ENCODE peak calls at places on chromosome 14, in eight cellular contexts. R, M, J, I, N, Q, U and G are unnamed samples.

GRCh38 chr14:22099942-22100763 is 426.5 kb upstream of the OR4E1 start:
- DNase-seq in N (peak), J (peak), R (no peak), I (peak), U (peak), M (peak), Q (peak), G (no peak)

GRCh38 chr14:77053046-77053841 is 24.7 kb upstream of the IRF2BPL start:
- DNase-seq in Q (peak), N (peak), M (peak), J (peak), U (peak), I (peak), R (no peak), G (peak)

GRCh38 chr14:30223385-30223785 is 295.7 kb upstream of the PRKD1 start:
- DNase-seq in U (peak), Q (peak), R (peak), I (peak), M (peak), N (peak), J (peak), G (no peak)

GRCh38 chr14:44960146-44960545 is 1.6 kb downstream of the KLHL28 start:
- DNase-seq in U (no peak), M (peak), I (no peak), J (no peak), Q (no peak), N (no peak), R (no peak), G (no peak)

GRCh38 chr14:102920998-102921304 is 1.5 kb upstream of the AMN start:
- DNase-seq in R (no peak), M (no peak), Q (no peak), U (no peak), I (no peak), J (no peak), N (no peak), G (no peak)

GRCh38 chr14:55255979-55256378 is 15.2 kb upstream of the FBXO34 start:
- DNase-seq in Q (no peak), U (no peak), R (no peak), I (no peak), J (no peak), M (no peak), N (no peak), G (no peak)

GRCh38 chr14:91227183-91227628 is 17.3 kb downstream of the GPR68 start:
- DNase-seq in U (no peak), I (no peak), J (no peak), M (no peak), Q (no peak), N (no peak), R (no peak), G (no peak)

GRCh38 chr14:36619131-36619530 is 36.7 kb upstream of the NKX2-8 start:
- DNase-seq in M (no peak), J (no peak), Q (no peak), R (no peak), I (no peak), U (no peak), N (no peak), G (no peak)

GRCh38 chr14:77306406-77307098 is 14.1 kb downstream of the POMT2 start:
- DNase-seq in Q (no peak), R (no peak), U (no peak), I (no peak), J (no peak), M (no peak), N (no peak), G (no peak)

GRCh38 chr14:104284636-104285482 is 146.5 kb downstream of the KIF26A start:
- DNase-seq in I (no peak), R (no peak), U (peak), Q (no peak), M (no peak), N (no peak), J (peak), G (no peak)

GRCh38 chr14:100894416-100894815 is 9.1 kb downstream of the RTL1 start:
- DNase-seq in N (no peak), R (no peak), J (peak), M (no peak), I (no peak), Q (no peak), U (no peak), G (no peak)

GRCh38 chr14:95609398-95609990 is 74.6 kb downstream of the GLRX5 start:
- DNase-seq in M (peak), Q (peak), U (no peak), I (peak), J (no peak), R (no peak), N (no peak), G (no peak)

GRCh38 chr14:71730471-71730870 is 201.8 kb upstream of the RGS6 start:
- DNase-seq in R (no peak), J (no peak), I (no peak), M (no peak), N (no peak), Q (no peak), U (no peak), G (no peak)

GRCh38 chr14:22472935-22473854 is 115.8 kb downstream of the DAD1 start:
- DNase-seq in M (peak), U (no peak), R (no peak), J (no peak), I (peak), N (no peak), Q (peak), G (no peak)

GRCh38 chr14:34496679-34497513 is 34.9 kb upstream of the SPTSSA start:
- DNase-seq in J (peak), U (peak), N (peak), R (peak), Q (no peak), M (peak), I (peak), G (no peak)

GRCh38 chr14:96748371-96748770 is 48.8 kb upstream of the VRK1 start:
- DNase-seq in M (no peak), R (no peak), N (no peak), J (no peak), Q (no peak), U (no peak), I (no peak), G (no peak)

GRCh38 chr14:53938126-53938671 is 18.4 kb downstream of the BMP4 start:
- DNase-seq in I (no peak), U (no peak), M (no peak), Q (no peak), R (no peak), N (no peak), J (no peak), G (no peak)

GRCh38 chr14:74952195-74952665 is 3.2 kb downstream of the PGF start:
- DNase-seq in J (no peak), N (no peak), Q (no peak), R (no peak), U (no peak), I (peak), M (no peak), G (no peak)

GRCh38 chr14:26738571-26738970 is 140.7 kb upstream of the NOVA1 start:
- DNase-seq in M (no peak), Q (no peak), J (no peak), I (no peak), R (no peak), U (no peak), N (no peak), G (no peak)

GRCh38 chr14:25259470-25259869 is 209.5 kb upstream of the STXBP6 start:
- DNase-seq in J (no peak), M (no peak), U (no peak), N (no peak), Q (peak), I (no peak), R (no peak), G (no peak)

DNA sequence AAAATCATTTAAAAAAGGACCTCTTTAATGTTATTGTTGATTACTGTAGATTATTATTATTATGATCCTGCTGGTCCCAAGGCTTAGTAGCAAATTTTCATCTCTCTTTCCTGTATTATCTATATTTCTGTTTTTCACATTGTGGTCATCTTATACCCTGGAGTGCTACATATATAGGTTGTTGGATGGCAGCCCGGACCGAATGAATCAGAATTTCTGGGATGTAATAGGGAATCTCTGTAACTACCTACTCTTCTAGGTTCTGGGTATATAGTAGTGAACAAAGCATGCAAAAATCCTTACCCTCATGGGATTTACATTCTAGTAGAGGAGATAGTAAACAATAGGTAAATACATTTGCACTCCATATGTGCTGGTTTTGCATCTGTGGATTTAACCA is 31.4 kb downstream of the NUBPL start:
- DNase-seq in Q (no peak), U (no peak), I (no peak), N (no peak), M (no peak), J (no peak), R (no peak), G (no peak)
- TF ChIP-seq CTCF in Q (no peak), U (no peak), I (no peak), N (no peak), M (no peak), J (no peak), R (no peak), G (no peak)

GRCh38 chr14:99808133-99808505 is 14.9 kb downstream of the EML1 start:
- DNase-seq in Q (no peak), M (no peak), I (no peak), J (no peak), U (no peak), N (no peak), R (no peak), G (no peak)

GRCh38 chr14:99808515-99808914 is 15.3 kb downstream of the EML1 start:
- DNase-seq in I (no peak), U (no peak), N (no peak), M (no peak), Q (no peak), R (no peak), J (no peak), G (no peak)

GRCh38 chr14:99806040-99806439 is 12.8 kb downstream of the EML1 start:
- DNase-seq in J (no peak), U (no peak), Q (no peak), N (no peak), I (no peak), R (no peak), M (no peak), G (no peak)

GRCh38 chr14:99806841-99807240 is 13.6 kb downstream of the EML1 start:
- DNase-seq in J (no peak), U (no peak), N (no peak), Q (no peak), R (no peak), I (no peak), M (no peak), G (no peak)

DNA sequence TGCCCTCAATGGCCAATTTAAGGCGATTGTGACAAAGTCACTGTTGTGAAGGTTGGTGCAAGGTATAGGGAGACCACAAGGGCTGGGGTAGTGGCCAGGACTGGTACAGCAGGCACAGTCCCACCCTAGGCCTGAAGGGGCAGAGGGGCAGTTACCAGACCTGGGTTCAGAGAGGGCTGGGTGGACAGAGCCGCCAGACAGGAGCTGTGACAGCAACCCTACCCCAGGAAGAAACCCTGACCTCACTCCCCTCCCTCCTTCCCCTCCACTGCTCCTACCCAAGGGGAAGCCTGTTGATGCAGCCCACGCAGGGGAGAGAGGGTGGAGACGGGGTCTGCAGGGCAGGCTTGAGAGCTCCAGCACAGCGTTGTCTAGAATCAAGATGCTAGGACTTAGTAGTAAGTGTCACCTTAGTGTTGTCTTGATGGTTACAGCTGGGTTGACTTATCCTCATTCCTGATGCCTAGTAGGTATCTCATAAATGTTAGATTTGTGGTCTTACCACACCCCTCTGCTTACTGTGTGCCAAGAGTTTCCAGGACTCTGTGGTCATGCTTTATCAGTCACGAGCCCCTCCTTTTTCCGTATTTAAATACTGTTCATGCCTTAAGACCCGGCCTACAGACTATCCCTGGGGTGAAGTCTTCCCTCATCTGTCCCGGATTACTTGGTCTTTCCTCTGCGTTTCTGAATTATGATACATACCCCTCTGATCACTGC is 14.4 kb downstream of the EML1 start:
- DNase-seq in U (no peak), N (no peak), R (no peak), J (no peak), M (peak), I (no peak), Q (no peak), G (no peak)
- TF ChIP-seq CTCF in U (no peak), N (no peak), R (no peak), J (no peak), M (no peak), I (no peak), Q (no peak), G (no peak)

GRCh38 chr14:51781352-51781751 is 79.1 kb upstream of the GNG2 start:
- DNase-seq in R (no peak), N (no peak), I (no peak), J (no peak), U (no peak), Q (no peak), M (no peak), G (no peak)

GRCh38 chr14:51780006-51780692 is 80.3 kb upstream of the GNG2 start:
- DNase-seq in J (peak), M (peak), U (peak), I (peak), Q (peak), R (no peak), N (peak), G (no peak)

GRCh38 chr14:51780741-51781140 is 79.7 kb upstream of the GNG2 start:
- DNase-seq in R (no peak), I (no peak), M (no peak), Q (no peak), N (no peak), U (no peak), J (no peak), G (no peak)

GRCh38 chr14:51774209-51774608 is 86.2 kb upstream of the GNG2 start:
- DNase-seq in U (no peak), J (no peak), M (no peak), R (no peak), I (no peak), Q (no peak), N (no peak), G (no peak)

DNA sequence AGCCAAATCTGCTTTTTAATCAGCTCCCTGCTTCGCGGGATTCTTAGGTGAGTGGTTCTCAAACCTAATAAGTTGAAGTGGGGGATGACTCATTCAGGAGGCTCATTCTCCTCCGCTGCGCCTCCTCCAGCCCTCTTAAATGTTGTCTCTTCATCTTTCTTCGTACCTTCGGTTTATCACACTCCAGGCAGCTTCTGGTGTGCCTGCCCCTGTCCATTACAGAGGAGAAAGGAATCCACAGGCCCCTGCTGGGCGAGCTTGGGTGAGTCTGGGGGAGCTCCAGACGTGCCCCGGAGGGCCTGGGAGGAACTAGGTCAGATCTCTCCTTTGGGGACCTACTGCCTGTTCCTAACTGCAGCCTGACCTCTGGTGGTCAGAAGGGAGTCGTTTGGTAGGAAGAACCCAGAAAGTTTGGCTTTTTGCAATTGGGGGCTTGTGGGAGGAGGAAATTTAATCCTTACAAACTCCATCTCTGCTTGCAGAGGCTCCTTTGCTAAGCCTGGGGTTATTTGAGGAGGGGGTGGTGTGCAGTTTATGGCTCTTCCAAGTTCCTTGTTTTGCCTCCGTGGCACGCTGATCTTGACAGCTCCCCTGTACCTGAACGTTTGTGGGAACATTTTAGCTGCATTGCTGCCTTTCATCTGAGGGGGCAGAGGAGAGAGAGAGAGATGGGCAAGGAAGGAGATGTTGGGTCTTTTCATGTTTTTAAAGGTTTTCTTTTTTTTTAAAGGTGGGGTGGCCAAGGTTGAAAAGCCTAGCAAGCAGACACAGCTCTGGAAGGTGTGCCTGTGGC is 84.1 kb upstream of the GNG2 start:
- DNase-seq in M (peak), J (no peak), R (no peak), I (peak), N (peak), U (peak), Q (peak), G (peak)
- TF ChIP-seq CTCF in M (peak), J (peak), R (peak), I (peak), N (peak), U (peak), Q (peak), G (peak)

GRCh38 chr14:50342211-50343080 is 30.3 kb downstream of the DMAC2L start:
- DNase-seq in I (peak), U (peak), J (peak), Q (no peak), R (no peak), N (peak), M (peak), G (peak)
- TF ChIP-seq CTCF in I (peak), U (peak), J (peak), Q (no peak), R (no peak), N (peak), M (peak), G (peak)